ENCODE peak calls at places on chromosome 12, in five cellular contexts. One of them, this sample, is unnamed.

GRCh38 chr12:124684496-124684895 is 117.1 kb upstream of the NCOR2 start:
- DNase-seq in psoas muscle: no peak
- DNase-seq in colonic mucosa: no peak
- DNase-seq in astrocyte of the cerebellum: no peak
- DNase-seq in progenitor cell of endocrine pancreas: no peak
- DNase-seq in this sample: no peak

GRCh38 chr12:124391340-124392261 is 96.7 kb downstream of the RFLNA start:
- DNase-seq in psoas muscle: peak; percentile 75
- DNase-seq in progenitor cell of endocrine pancreas: no peak
- DNase-seq in colonic mucosa: peak; percentile 66
- DNase-seq in astrocyte of the cerebellum: no peak
- DNase-seq in this sample: no peak

GRCh38 chr12:4767181-4767580 is 47.0 kb downstream of the GALNT8 start:
- DNase-seq in colonic mucosa: no peak
- DNase-seq in psoas muscle: no peak
- DNase-seq in astrocyte of the cerebellum: no peak
- DNase-seq in progenitor cell of endocrine pancreas: no peak
- DNase-seq in this sample: no peak

GRCh38 chr12:49201595-49202295 is 12.9 kb upstream of the TUBA1A start:
- DNase-seq in colonic mucosa: no peak
- DNase-seq in astrocyte of the cerebellum: no peak
- DNase-seq in progenitor cell of endocrine pancreas: no peak
- DNase-seq in psoas muscle: no peak
- DNase-seq in this sample: no peak

GRCh38 chr12:123040106-123040505 is 59.6 kb downstream of the ARL6IP4 start:
- DNase-seq in astrocyte of the cerebellum: no peak
- DNase-seq in colonic mucosa: no peak
- DNase-seq in psoas muscle: no peak
- DNase-seq in progenitor cell of endocrine pancreas: no peak
- DNase-seq in this sample: no peak

GRCh38 chr12:109510196-109510595 is 32.8 kb downstream of the UBE3B start:
- DNase-seq in astrocyte of the cerebellum: no peak
- DNase-seq in psoas muscle: no peak
- DNase-seq in colonic mucosa: no peak
- DNase-seq in progenitor cell of endocrine pancreas: no peak
- DNase-seq in this sample: no peak

GRCh38 chr12:112170376-112170775 is 45.0 kb downstream of the TRAFD1 start:
- DNase-seq in astrocyte of the cerebellum: no peak
- DNase-seq in psoas muscle: no peak
- DNase-seq in colonic mucosa: no peak
- DNase-seq in progenitor cell of endocrine pancreas: no peak
- DNase-seq in this sample: peak; percentile 41

GRCh38 chr12:126506426-126507182 is 1441.4 kb downstream of the AACS start:
- DNase-seq in psoas muscle: no peak
- DNase-seq in astrocyte of the cerebellum: no peak
- DNase-seq in progenitor cell of endocrine pancreas: no peak
- DNase-seq in colonic mucosa: no peak
- DNase-seq in this sample: no peak

GRCh38 chr12:112473056-112473455 is 54.3 kb downstream of the PTPN11 start:
- DNase-seq in colonic mucosa: no peak
- DNase-seq in psoas muscle: no peak
- DNase-seq in progenitor cell of endocrine pancreas: no peak
- DNase-seq in astrocyte of the cerebellum: no peak
- DNase-seq in this sample: no peak

GRCh38 chr12:128791395-128792322 is 32.1 kb downstream of the SLC15A4 start:
- DNase-seq in colonic mucosa: peak; percentile 32
- DNase-seq in astrocyte of the cerebellum: no peak
- DNase-seq in psoas muscle: no peak
- DNase-seq in progenitor cell of endocrine pancreas: no peak
- DNase-seq in this sample: no peak

GRCh38 chr12:11749943-11750690 is 100.6 kb downstream of the ETV6 start:
- DNase-seq in progenitor cell of endocrine pancreas: no peak
- DNase-seq in psoas muscle: no peak
- DNase-seq in astrocyte of the cerebellum: no peak
- DNase-seq in colonic mucosa: no peak
- DNase-seq in this sample: no peak

GRCh38 chr12:65022441-65022840 is 98.7 kb downstream of the WIF1 start:
- DNase-seq in colonic mucosa: peak; percentile 78
- DNase-seq in psoas muscle: no peak
- DNase-seq in progenitor cell of endocrine pancreas: no peak
- DNase-seq in astrocyte of the cerebellum: no peak
- DNase-seq in this sample: no peak

GRCh38 chr12:65926119-65927004 is 102.1 kb downstream of the HMGA2 start:
- DNase-seq in astrocyte of the cerebellum: no peak
- DNase-seq in colonic mucosa: peak; percentile 43
- DNase-seq in progenitor cell of endocrine pancreas: no peak
- DNase-seq in psoas muscle: no peak
- DNase-seq in this sample: no peak

DNA sequence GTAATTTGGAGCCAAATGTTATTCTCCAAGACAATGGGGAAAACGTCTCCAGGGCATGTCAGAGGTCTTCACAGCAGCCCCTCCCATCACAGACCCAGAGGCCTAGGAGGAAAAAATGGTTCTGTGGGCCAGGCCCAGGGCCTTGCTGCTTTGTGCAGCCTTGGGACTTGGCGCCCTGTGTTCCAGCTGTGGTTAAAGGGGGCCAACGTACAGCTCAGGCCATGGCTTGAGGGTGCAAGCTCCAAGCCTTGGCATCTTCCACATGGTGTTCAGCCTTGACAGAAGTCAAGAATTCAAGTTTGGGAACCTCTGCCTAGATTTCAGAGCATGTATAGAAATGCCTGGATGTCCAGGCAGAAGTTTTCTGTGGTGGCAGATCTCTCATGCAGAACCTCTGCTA is 3.2 kb upstream of the CRY1 start:
- DNase-seq in progenitor cell of endocrine pancreas: no peak
- DNase-seq in psoas muscle: no peak
- DNase-seq in colonic mucosa: no peak
- DNase-seq in astrocyte of the cerebellum: no peak
- DNase-seq in this sample: no peak
- TF ChIP-seq CTCF in progenitor cell of endocrine pancreas: no peak
- TF ChIP-seq CTCF in psoas muscle: no peak
- TF ChIP-seq CTCF in colonic mucosa: no peak
- TF ChIP-seq CTCF in astrocyte of the cerebellum: no peak
- TF ChIP-seq CTCF in this sample: no peak

GRCh38 chr12:17352164-17352563 is 737.8 kb downstream of the RERGL start:
- DNase-seq in progenitor cell of endocrine pancreas: no peak
- DNase-seq in astrocyte of the cerebellum: no peak
- DNase-seq in psoas muscle: no peak
- DNase-seq in colonic mucosa: no peak
- DNase-seq in this sample: no peak
- TF ChIP-seq CTCF in progenitor cell of endocrine pancreas: peak; percentile 56
- TF ChIP-seq CTCF in astrocyte of the cerebellum: no peak
- TF ChIP-seq CTCF in psoas muscle: no peak
- TF ChIP-seq CTCF in colonic mucosa: no peak
- TF ChIP-seq CTCF in this sample: peak; percentile 57

DNA sequence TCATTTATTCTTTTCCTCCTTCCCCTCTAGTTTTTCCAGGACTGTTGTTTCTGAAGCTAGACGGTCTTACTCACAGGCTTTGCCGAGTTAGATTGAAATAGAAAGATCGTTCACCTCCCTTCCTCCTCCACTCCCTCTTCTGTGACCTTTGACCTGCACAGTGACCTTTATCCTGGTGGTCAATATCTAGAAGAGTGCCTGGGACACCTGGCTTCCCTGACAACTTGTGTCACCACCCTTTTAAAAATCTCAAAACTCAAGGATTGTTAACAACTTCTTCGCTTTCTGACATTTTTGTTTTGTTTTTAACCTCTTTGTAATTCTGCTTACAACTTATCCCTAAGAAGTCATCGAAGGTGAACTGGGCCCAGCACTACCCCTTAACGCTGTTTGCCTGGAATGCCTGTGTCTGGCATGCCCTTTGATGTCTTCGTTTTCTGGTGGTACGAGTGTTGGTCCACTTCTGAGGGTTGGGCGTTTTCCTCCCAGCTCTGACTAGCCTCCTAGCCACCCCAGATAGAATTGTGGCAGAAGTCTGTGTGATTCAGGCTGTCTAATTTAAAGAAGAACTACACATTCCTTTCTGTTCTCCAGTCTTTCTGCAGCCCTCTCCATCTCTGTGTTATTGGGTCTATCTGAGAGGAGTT is 2.8 kb upstream of the KRT75 start:
- DNase-seq in psoas muscle: no peak
- DNase-seq in astrocyte of the cerebellum: no peak
- DNase-seq in colonic mucosa: peak; percentile 36
- DNase-seq in progenitor cell of endocrine pancreas: no peak
- DNase-seq in this sample: no peak
- TF ChIP-seq CTCF in psoas muscle: no peak
- TF ChIP-seq CTCF in astrocyte of the cerebellum: no peak
- TF ChIP-seq CTCF in colonic mucosa: no peak
- TF ChIP-seq CTCF in progenitor cell of endocrine pancreas: no peak
- TF ChIP-seq CTCF in this sample: no peak

GRCh38 chr12:93571360-93571853 is 1.1 kb upstream of the SOCS2 start:
- DNase-seq in psoas muscle: peak; percentile 77
- DNase-seq in astrocyte of the cerebellum: no peak
- DNase-seq in progenitor cell of endocrine pancreas: peak; percentile 80
- DNase-seq in colonic mucosa: peak; percentile 87
- DNase-seq in this sample: peak; percentile 97
- TF ChIP-seq CTCF in psoas muscle: no peak
- TF ChIP-seq CTCF in astrocyte of the cerebellum: peak; percentile 44
- TF ChIP-seq CTCF in progenitor cell of endocrine pancreas: peak; percentile 46
- TF ChIP-seq CTCF in colonic mucosa: no peak
- TF ChIP-seq CTCF in this sample: peak; percentile 46

GRCh38 chr12:29644536-29645162 is 139.1 kb downstream of the TMTC1 start:
- DNase-seq in colonic mucosa: no peak
- DNase-seq in progenitor cell of endocrine pancreas: no peak
- DNase-seq in astrocyte of the cerebellum: no peak
- DNase-seq in psoas muscle: no peak
- DNase-seq in this sample: no peak

GRCh38 chr12:29638528-29638927 is 141.0 kb upstream of the OVCH1 start:
- DNase-seq in psoas muscle: no peak
- DNase-seq in colonic mucosa: no peak
- DNase-seq in astrocyte of the cerebellum: no peak
- DNase-seq in progenitor cell of endocrine pancreas: no peak
- DNase-seq in this sample: no peak

GRCh38 chr12:29639893-29640495 is 142.5 kb upstream of the OVCH1 start:
- DNase-seq in colonic mucosa: no peak
- DNase-seq in psoas muscle: no peak
- DNase-seq in astrocyte of the cerebellum: no peak
- DNase-seq in progenitor cell of endocrine pancreas: no peak
- DNase-seq in this sample: no peak

GRCh38 chr12:29640589-29641345 is 143.0 kb downstream of the TMTC1 start:
- DNase-seq in astrocyte of the cerebellum: no peak
- DNase-seq in progenitor cell of endocrine pancreas: peak; percentile 30
- DNase-seq in colonic mucosa: no peak
- DNase-seq in psoas muscle: peak; percentile 24
- DNase-seq in this sample: no peak
- TF ChIP-seq CTCF in astrocyte of the cerebellum: no peak
- TF ChIP-seq CTCF in progenitor cell of endocrine pancreas: peak; percentile 32
- TF ChIP-seq CTCF in colonic mucosa: no peak
- TF ChIP-seq CTCF in psoas muscle: no peak
- TF ChIP-seq CTCF in this sample: no peak

DNA sequence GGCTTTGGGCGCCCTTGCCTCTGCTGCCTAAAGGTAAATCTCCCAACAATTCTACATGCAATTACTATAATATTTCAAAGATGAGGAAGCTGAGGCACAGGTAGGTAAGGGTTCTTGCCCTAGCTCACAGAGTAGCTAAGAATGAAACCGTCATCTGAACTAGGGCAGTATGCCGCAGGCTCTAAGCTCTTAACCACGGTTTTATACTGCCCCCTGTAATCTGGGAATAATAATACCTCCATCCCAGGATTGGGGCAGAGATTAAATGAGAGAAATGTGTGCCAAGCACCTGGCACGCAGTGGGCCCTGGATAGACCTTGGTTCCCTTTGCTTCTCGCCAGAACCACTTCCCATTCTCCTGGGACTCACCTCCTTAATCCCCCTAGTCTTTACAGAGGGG is 1.5 kb upstream of the HRK start:
- DNase-seq in colonic mucosa: no peak
- DNase-seq in progenitor cell of endocrine pancreas: no peak
- DNase-seq in astrocyte of the cerebellum: peak; percentile 8
- DNase-seq in psoas muscle: no peak
- DNase-seq in this sample: no peak
- TF ChIP-seq CTCF in colonic mucosa: no peak
- TF ChIP-seq CTCF in progenitor cell of endocrine pancreas: no peak
- TF ChIP-seq CTCF in astrocyte of the cerebellum: no peak
- TF ChIP-seq CTCF in psoas muscle: no peak
- TF ChIP-seq CTCF in this sample: no peak

This sample was measured in glutamatergic neuron.